ENCODE peak calls at places on chromosomes 6 and 20, in four cellular contexts. One of them, this sample, is unnamed.
A peak's percentile ranks its signal among the peaks of the same experiment; 100 is the strongest.

GRCh38 chr20:56411759-56412472 is at the start of gene CASS4:
- DNase-seq in GM23248: peak; percentile 76
- DNase-seq in uterus: no peak
- DNase-seq in colonic mucosa: no peak
- DNase-seq in this sample: no peak

GRCh38 chr20:10673831-10674683 is at the start of gene JAG1:
- DNase-seq in GM23248: peak; percentile 96
- DNase-seq in uterus: peak; percentile 93
- DNase-seq in colonic mucosa: peak; percentile 97
- DNase-seq in this sample: peak; percentile 98

GRCh38 chr20:34037121-34037520 is 43.4 kb downstream of the RALY start:
- DNase-seq in GM23248: peak; percentile 46
- DNase-seq in uterus: no peak
- DNase-seq in colonic mucosa: no peak
- DNase-seq in this sample: no peak

GRCh38 chr6:139881728-139882211 is 507.3 kb upstream of the CITED2 start:
- DNase-seq in GM23248: peak; percentile 39
- DNase-seq in uterus: no peak
- DNase-seq in colonic mucosa: peak; percentile 66
- DNase-seq in this sample: no peak

GRCh38 chr20:8662433-8662954 is 406.4 kb upstream of the PLCB4 start:
- DNase-seq in GM23248: no peak
- DNase-seq in uterus: no peak
- DNase-seq in colonic mucosa: no peak
- DNase-seq in this sample: no peak

GRCh38 chr20:35791097-35791496 is 19.3 kb downstream of the PHF20 start:
- DNase-seq in GM23248: no peak
- DNase-seq in uterus: no peak
- DNase-seq in colonic mucosa: no peak
- DNase-seq in this sample: no peak

GRCh38 chr20:44646641-44647274 is 4.7 kb downstream of the ADA start:
- DNase-seq in GM23248: peak; percentile 77
- DNase-seq in uterus: no peak
- DNase-seq in colonic mucosa: no peak
- DNase-seq in this sample: no peak

GRCh38 chr20:47117789-47118188 is 223.1 kb downstream of the EYA2 start:
- DNase-seq in GM23248: no peak
- DNase-seq in uterus: no peak
- DNase-seq in colonic mucosa: no peak
- DNase-seq in this sample: no peak

GRCh38 chr6:42197574-42198362 is 3.0 kb upstream of the GUCA1B start:
- DNase-seq in GM23248: peak; percentile 86
- DNase-seq in uterus: peak; percentile 28
- DNase-seq in colonic mucosa: no peak
- DNase-seq in this sample: no peak

GRCh38 chr6:157527471-157527907 is 146.5 kb downstream of the ZDHHC14 start:
- DNase-seq in GM23248: no peak
- DNase-seq in uterus: no peak
- DNase-seq in colonic mucosa: no peak
- DNase-seq in this sample: no peak

GRCh38 chr20:1931830-1932229 is 36.6 kb downstream of the SIRPA start:
- DNase-seq in GM23248: no peak
- DNase-seq in uterus: no peak
- DNase-seq in colonic mucosa: no peak
- DNase-seq in this sample: no peak

GRCh38 chr20:49592120-49592519 is 24.2 kb upstream of the PTGIS start:
- DNase-seq in GM23248: no peak
- DNase-seq in uterus: no peak
- DNase-seq in colonic mucosa: no peak
- DNase-seq in this sample: no peak

DNA sequence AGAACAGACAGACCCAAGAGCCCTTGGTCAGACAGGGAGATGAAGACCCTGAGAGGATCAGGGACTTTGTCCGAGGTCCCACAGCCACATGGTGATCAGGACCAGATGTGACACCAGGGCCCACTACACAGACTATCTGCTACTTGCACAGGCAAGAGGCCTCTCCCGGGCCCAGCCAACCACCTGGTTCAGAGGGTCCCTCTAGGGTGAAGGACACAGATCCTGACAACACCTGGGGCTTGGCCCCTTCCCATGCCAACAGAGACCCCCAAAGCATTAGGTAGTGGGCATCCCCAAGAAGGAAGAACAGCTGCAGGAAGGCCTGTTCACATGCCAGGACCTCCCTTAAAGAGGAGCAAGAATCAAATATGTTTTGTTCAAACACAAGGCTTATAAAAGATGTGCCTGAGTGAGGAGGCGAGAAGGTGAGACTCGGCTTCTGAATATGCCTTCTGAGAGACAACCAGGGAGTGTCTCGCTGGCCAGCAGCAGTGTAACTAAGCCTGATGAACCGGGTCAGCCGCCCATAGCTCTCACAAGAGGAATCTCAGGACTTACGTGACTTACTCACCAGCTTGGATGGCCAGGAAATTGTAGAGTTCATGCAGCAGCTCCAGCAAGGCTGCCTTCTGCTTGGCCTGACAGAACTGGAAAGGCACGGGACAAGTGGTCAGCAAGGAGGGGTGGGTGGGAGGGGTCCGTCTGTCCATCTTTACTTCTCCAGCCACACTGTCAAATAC is 5.0 kb downstream of the LEMD2 start:
- DNase-seq in GM23248: peak; percentile 16
- DNase-seq in uterus: no peak
- DNase-seq in colonic mucosa: no peak
- DNase-seq in this sample: no peak
- H3K36me3 ChIP-seq in GM23248: peaks cover 37% of the 10 kb centered on the region
- H3K36me3 ChIP-seq in uterus: no peaks in the 10 kb centered on the region
- H3K36me3 ChIP-seq in colonic mucosa: peaks cover 36% of the 10 kb centered on the region
- H3K36me3 ChIP-seq in this sample: peaks cover 13% of the 10 kb centered on the region

GRCh38 chr6:110399219-110400071 is 15.9 kb downstream of the DDO start:
- DNase-seq in GM23248: peak; percentile 50
- DNase-seq in uterus: peak; percentile 32
- DNase-seq in colonic mucosa: no peak
- DNase-seq in this sample: peak; percentile 78
- H3K4me3 ChIP-seq in GM23248: peak overlapping the region; percentile 66
- H3K4me3 ChIP-seq in uterus: peak overlapping the region; percentile 44
- H3K4me3 ChIP-seq in colonic mucosa: peak overlapping the region; percentile 38
- H3K4me3 ChIP-seq in this sample: peak overlapping the region; percentile 14

DNA sequence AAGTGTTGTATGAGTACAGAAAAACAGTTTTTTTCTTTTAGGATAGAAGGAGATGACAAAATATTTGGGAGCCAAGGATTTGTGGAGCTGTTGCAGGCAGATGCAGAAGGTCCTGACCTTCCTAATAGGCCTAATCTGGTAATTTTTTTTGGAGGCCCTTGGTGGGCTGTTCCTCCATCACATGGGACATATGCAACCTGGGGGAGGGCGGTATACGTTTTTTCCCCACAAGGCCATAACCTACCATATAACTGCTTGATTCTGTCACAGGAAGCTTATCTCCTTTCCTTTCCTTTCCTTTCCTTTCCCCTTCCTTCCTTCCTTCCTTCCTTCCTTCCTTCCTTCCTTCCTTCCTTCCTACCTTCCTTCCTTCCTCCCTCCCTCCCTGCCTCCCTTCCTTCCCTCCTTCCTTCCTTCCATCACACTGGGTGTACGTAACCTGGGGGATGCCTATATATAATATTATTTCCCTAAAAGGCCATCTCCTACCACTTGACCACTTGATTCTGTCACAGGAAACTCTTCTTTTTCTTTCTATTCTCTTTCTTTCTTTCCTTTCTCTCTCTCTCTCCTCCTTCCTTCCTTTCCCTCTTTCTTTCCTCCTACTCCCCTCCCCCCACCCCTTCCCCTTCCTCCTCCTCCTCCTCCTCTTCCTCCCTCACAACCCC is 185.0 kb upstream of the KCNK16 start:
- DNase-seq in GM23248: no peak
- DNase-seq in uterus: no peak
- DNase-seq in colonic mucosa: no peak
- DNase-seq in this sample: no peak
- H3K4me1 ChIP-seq in GM23248: no peaks in the 10 kb centered on the region
- H3K4me1 ChIP-seq in uterus: no peaks in the 10 kb centered on the region
- H3K4me1 ChIP-seq in colonic mucosa: no peaks in the 10 kb centered on the region
- H3K4me1 ChIP-seq in this sample: no peaks in the 10 kb centered on the region

GRCh38 chr20:51118985-51119527 is 96.1 kb upstream of the KCNG1 start:
- DNase-seq in GM23248: no peak
- DNase-seq in uterus: no peak
- DNase-seq in colonic mucosa: no peak
- DNase-seq in this sample: no peak
- H3K36me3 ChIP-seq in GM23248: no peaks in the 10 kb centered on the region
- H3K36me3 ChIP-seq in uterus: no peaks in the 10 kb centered on the region
- H3K36me3 ChIP-seq in colonic mucosa: no peaks in the 10 kb centered on the region
- H3K36me3 ChIP-seq in this sample: no peaks in the 10 kb centered on the region

DNA sequence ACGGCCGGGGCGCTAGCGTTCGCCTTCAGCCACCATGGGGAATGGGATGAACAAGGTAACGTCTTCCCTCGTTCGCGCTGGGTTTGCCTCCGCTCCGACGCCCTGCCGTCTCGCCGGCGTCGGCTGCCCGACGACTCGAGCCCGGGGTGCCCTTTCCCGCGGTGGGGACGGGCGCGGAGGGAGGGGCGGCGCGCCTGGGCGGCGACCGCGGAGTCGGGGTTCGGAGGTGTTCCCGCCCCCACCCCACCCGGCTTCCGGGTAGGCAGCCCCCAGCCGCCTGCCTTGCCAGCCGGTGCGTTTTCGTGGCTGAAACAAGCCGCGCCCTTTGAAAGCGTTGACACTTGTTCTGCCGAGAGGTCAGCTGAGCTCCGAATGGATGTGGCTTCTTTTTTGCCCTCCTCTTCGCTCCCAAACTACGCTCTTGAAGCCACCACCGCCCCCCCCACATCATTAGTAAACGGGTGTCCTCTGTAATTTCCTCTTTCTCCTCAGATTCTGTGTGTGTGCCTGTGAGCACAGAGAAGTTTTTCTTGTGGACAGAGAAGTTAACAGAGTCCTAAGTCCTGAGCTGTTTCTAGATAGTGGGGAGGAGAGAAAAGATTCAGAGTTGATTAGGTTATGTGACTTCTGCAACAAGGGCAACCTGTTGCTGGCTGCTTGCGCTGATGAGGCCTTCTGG is 358 bp downstream of the DUSP22 start:
- DNase-seq in GM23248: peak; percentile 71
- DNase-seq in uterus: peak; percentile 55
- DNase-seq in colonic mucosa: peak; percentile 81
- DNase-seq in this sample: peak; percentile 89
- H3K4me3 ChIP-seq in GM23248: peak overlapping the region; percentile 77
- H3K4me3 ChIP-seq in uterus: peak overlapping the region; percentile 58
- H3K4me3 ChIP-seq in colonic mucosa: peak overlapping the region; percentile 58
- H3K4me3 ChIP-seq in this sample: peak overlapping the region; percentile 71

GRCh38 chr6:53328375-53328774 is 20.4 kb downstream of the ELOVL5 start:
- DNase-seq in GM23248: no peak
- DNase-seq in uterus: no peak
- DNase-seq in colonic mucosa: no peak
- DNase-seq in this sample: no peak
- H3K4me1 ChIP-seq in GM23248: peaks cover 42% of the 10 kb centered on the region
- H3K4me1 ChIP-seq in uterus: peaks cover 8% of the 10 kb centered on the region
- H3K4me1 ChIP-seq in colonic mucosa: no peaks in the 10 kb centered on the region
- H3K4me1 ChIP-seq in this sample: peaks cover 5% of the 10 kb centered on the region

GRCh38 chr6:39870950-39871349 is 63.3 kb downstream of the MOCS1 start:
- DNase-seq in GM23248: no peak
- DNase-seq in uterus: no peak
- DNase-seq in colonic mucosa: no peak
- DNase-seq in this sample: no peak
- H3K36me3 ChIP-seq in GM23248: no peaks in the 10 kb centered on the region
- H3K36me3 ChIP-seq in uterus: no peaks in the 10 kb centered on the region
- H3K36me3 ChIP-seq in colonic mucosa: no peaks in the 10 kb centered on the region
- H3K36me3 ChIP-seq in this sample: peaks cover 14% of the 10 kb centered on the region